ENCODE peak calls at places on chromosomes 4 and X, in eight cellular contexts. One of them, this sample, is unnamed.
A peak's percentile ranks its signal among the peaks of the same experiment; 100 is the strongest.

GRCh38 chrX:102892103-102892502 is 45.0 kb upstream of the RAB40AL start:
- DNase-seq in activated naive CD4-positive, alpha-beta T cell treated with Interleukin-2 at 50 U/mL for 16 hours: no peak
- DNase-seq in HT1080: no peak
- DNase-seq in activated T-cell treated with anti-CD3 and anti-CD28 coated beads for 1 hour: no peak
- DNase-seq in AG08396: no peak
- DNase-seq in CD8-positive, alpha-beta T cell: no peak
- DNase-seq in left cardiac atrium: no peak
- DNase-seq in PC-9: no peak
- DNase-seq in this sample: no peak

GRCh38 chr4:40918330-40918729 is 168.6 kb downstream of the NSUN7 start:
- DNase-seq in CD8-positive, alpha-beta T cell: no peak
- DNase-seq in activated naive CD4-positive, alpha-beta T cell treated with Interleukin-2 at 50 U/mL for 16 hours: no peak
- DNase-seq in HT1080: no peak
- DNase-seq in AG08396: peak; percentile 68
- DNase-seq in PC-9: no peak
- DNase-seq in left cardiac atrium: peak; percentile 81
- DNase-seq in activated T-cell treated with anti-CD3 and anti-CD28 coated beads for 1 hour: no peak
- DNase-seq in this sample: no peak

GRCh38 chrX:22343192-22343591 is 70.5 kb downstream of the CBLL2 start:
- DNase-seq in activated T-cell treated with anti-CD3 and anti-CD28 coated beads for 1 hour: no peak
- DNase-seq in CD8-positive, alpha-beta T cell: no peak
- DNase-seq in PC-9: no peak
- DNase-seq in HT1080: no peak
- DNase-seq in AG08396: no peak
- DNase-seq in left cardiac atrium: no peak
- DNase-seq in activated naive CD4-positive, alpha-beta T cell treated with Interleukin-2 at 50 U/mL for 16 hours: no peak
- DNase-seq in this sample: no peak

GRCh38 chr4:87419578-87420249 is 2.7 kb upstream of the NUDT9 start:
- DNase-seq in AG08396: no peak
- DNase-seq in PC-9: peak; percentile 64
- DNase-seq in HT1080: peak; percentile 17
- DNase-seq in left cardiac atrium: no peak
- DNase-seq in CD8-positive, alpha-beta T cell: no peak
- DNase-seq in activated naive CD4-positive, alpha-beta T cell treated with Interleukin-2 at 50 U/mL for 16 hours: no peak
- DNase-seq in activated T-cell treated with anti-CD3 and anti-CD28 coated beads for 1 hour: no peak
- DNase-seq in this sample: no peak

GRCh38 chrX:118530537-118530936 is 34.9 kb downstream of the DOCK11 start:
- DNase-seq in PC-9: no peak
- DNase-seq in activated naive CD4-positive, alpha-beta T cell treated with Interleukin-2 at 50 U/mL for 16 hours: no peak
- DNase-seq in CD8-positive, alpha-beta T cell: no peak
- DNase-seq in activated T-cell treated with anti-CD3 and anti-CD28 coated beads for 1 hour: no peak
- DNase-seq in AG08396: no peak
- DNase-seq in left cardiac atrium: no peak
- DNase-seq in HT1080: peak; percentile 17
- DNase-seq in this sample: no peak

GRCh38 chr4:144410230-144410783 is 235.6 kb upstream of the HHIP start:
- DNase-seq in CD8-positive, alpha-beta T cell: no peak
- DNase-seq in activated naive CD4-positive, alpha-beta T cell treated with Interleukin-2 at 50 U/mL for 16 hours: no peak
- DNase-seq in AG08396: no peak
- DNase-seq in left cardiac atrium: no peak
- DNase-seq in activated T-cell treated with anti-CD3 and anti-CD28 coated beads for 1 hour: no peak
- DNase-seq in PC-9: no peak
- DNase-seq in HT1080: no peak
- DNase-seq in this sample: no peak

GRCh38 chrX:121085612-121086010 is 38.2 kb downstream of the GLUD2 start:
- DNase-seq in activated T-cell treated with anti-CD3 and anti-CD28 coated beads for 1 hour: no peak
- DNase-seq in HT1080: no peak
- DNase-seq in left cardiac atrium: no peak
- DNase-seq in PC-9: no peak
- DNase-seq in AG08396: no peak
- DNase-seq in CD8-positive, alpha-beta T cell: no peak
- DNase-seq in activated naive CD4-positive, alpha-beta T cell treated with Interleukin-2 at 50 U/mL for 16 hours: no peak
- DNase-seq in this sample: no peak

GRCh38 chr4:177802149-177802548 is 359.9 kb upstream of the AGA start:
- DNase-seq in activated naive CD4-positive, alpha-beta T cell treated with Interleukin-2 at 50 U/mL for 16 hours: no peak
- DNase-seq in HT1080: no peak
- DNase-seq in activated T-cell treated with anti-CD3 and anti-CD28 coated beads for 1 hour: no peak
- DNase-seq in PC-9: no peak
- DNase-seq in CD8-positive, alpha-beta T cell: no peak
- DNase-seq in AG08396: no peak
- DNase-seq in left cardiac atrium: no peak
- DNase-seq in this sample: no peak

GRCh38 chrX:47662144-47662657 is 3.2 kb upstream of the UXT start:
- DNase-seq in activated T-cell treated with anti-CD3 and anti-CD28 coated beads for 1 hour: no peak
- DNase-seq in HT1080: peak; percentile 85
- DNase-seq in CD8-positive, alpha-beta T cell: no peak
- DNase-seq in PC-9: peak; percentile 35
- DNase-seq in left cardiac atrium: no peak
- DNase-seq in AG08396: peak; percentile 40
- DNase-seq in activated naive CD4-positive, alpha-beta T cell treated with Interleukin-2 at 50 U/mL for 16 hours: peak; percentile 53
- DNase-seq in this sample: no peak

GRCh38 chrX:123740006-123740405 is 7.2 kb upstream of the THOC2 start:
- DNase-seq in activated T-cell treated with anti-CD3 and anti-CD28 coated beads for 1 hour: no peak
- DNase-seq in left cardiac atrium: no peak
- DNase-seq in HT1080: no peak
- DNase-seq in activated naive CD4-positive, alpha-beta T cell treated with Interleukin-2 at 50 U/mL for 16 hours: no peak
- DNase-seq in PC-9: no peak
- DNase-seq in AG08396: no peak
- DNase-seq in CD8-positive, alpha-beta T cell: no peak
- DNase-seq in this sample: no peak

GRCh38 chrX:67426946-67427345 is 116.9 kb upstream of the AR start:
- DNase-seq in left cardiac atrium: no peak
- DNase-seq in HT1080: no peak
- DNase-seq in PC-9: no peak
- DNase-seq in activated naive CD4-positive, alpha-beta T cell treated with Interleukin-2 at 50 U/mL for 16 hours: no peak
- DNase-seq in activated T-cell treated with anti-CD3 and anti-CD28 coated beads for 1 hour: no peak
- DNase-seq in CD8-positive, alpha-beta T cell: no peak
- DNase-seq in AG08396: no peak
- DNase-seq in this sample: no peak

GRCh38 chrX:47191331-47191730 is 2.3 kb upstream of the UBA1 start:
- DNase-seq in PC-9: no peak
- DNase-seq in left cardiac atrium: peak; percentile 24
- DNase-seq in activated T-cell treated with anti-CD3 and anti-CD28 coated beads for 1 hour: peak; percentile 20
- DNase-seq in HT1080: no peak
- DNase-seq in activated naive CD4-positive, alpha-beta T cell treated with Interleukin-2 at 50 U/mL for 16 hours: peak; percentile 60
- DNase-seq in AG08396: no peak
- DNase-seq in CD8-positive, alpha-beta T cell: peak; percentile 52
- DNase-seq in this sample: no peak

GRCh38 chr4:155047755-155048154 is 160.7 kb upstream of the NPY2R start:
- DNase-seq in PC-9: no peak
- DNase-seq in activated naive CD4-positive, alpha-beta T cell treated with Interleukin-2 at 50 U/mL for 16 hours: no peak
- DNase-seq in AG08396: no peak
- DNase-seq in activated T-cell treated with anti-CD3 and anti-CD28 coated beads for 1 hour: no peak
- DNase-seq in HT1080: peak; percentile 73
- DNase-seq in CD8-positive, alpha-beta T cell: no peak
- DNase-seq in left cardiac atrium: no peak
- DNase-seq in this sample: no peak

GRCh38 chr4:6155996-6156395 is 44.4 kb downstream of the JAKMIP1 start:
- DNase-seq in HT1080: no peak
- DNase-seq in PC-9: no peak
- DNase-seq in left cardiac atrium: no peak
- DNase-seq in activated naive CD4-positive, alpha-beta T cell treated with Interleukin-2 at 50 U/mL for 16 hours: no peak
- DNase-seq in CD8-positive, alpha-beta T cell: no peak
- DNase-seq in activated T-cell treated with anti-CD3 and anti-CD28 coated beads for 1 hour: no peak
- DNase-seq in AG08396: no peak
- DNase-seq in this sample: no peak

GRCh38 chr4:152045781-152046571 is 285.2 kb upstream of the GATB start:
- DNase-seq in CD8-positive, alpha-beta T cell: peak; percentile 27
- DNase-seq in activated T-cell treated with anti-CD3 and anti-CD28 coated beads for 1 hour: peak; percentile 6
- DNase-seq in PC-9: peak; percentile 63
- DNase-seq in left cardiac atrium: peak; percentile 50
- DNase-seq in AG08396: peak; percentile 63
- DNase-seq in activated naive CD4-positive, alpha-beta T cell treated with Interleukin-2 at 50 U/mL for 16 hours: no peak
- DNase-seq in HT1080: no peak
- DNase-seq in this sample: no peak

GRCh38 chr4:10926025-10926424 is 241.5 kb upstream of the CLNK start:
- DNase-seq in activated T-cell treated with anti-CD3 and anti-CD28 coated beads for 1 hour: no peak
- DNase-seq in PC-9: no peak
- DNase-seq in CD8-positive, alpha-beta T cell: no peak
- DNase-seq in HT1080: peak; percentile 82
- DNase-seq in AG08396: no peak
- DNase-seq in left cardiac atrium: no peak
- DNase-seq in activated naive CD4-positive, alpha-beta T cell treated with Interleukin-2 at 50 U/mL for 16 hours: no peak
- DNase-seq in this sample: no peak

GRCh38 chr4:76546282-76547166 is 111.5 kb downstream of the SHROOM3 start:
- DNase-seq in activated T-cell treated with anti-CD3 and anti-CD28 coated beads for 1 hour: no peak
- DNase-seq in left cardiac atrium: peak; percentile 28
- DNase-seq in AG08396: peak; percentile 45
- DNase-seq in CD8-positive, alpha-beta T cell: no peak
- DNase-seq in PC-9: peak; percentile 87
- DNase-seq in HT1080: peak; percentile 88
- DNase-seq in activated naive CD4-positive, alpha-beta T cell treated with Interleukin-2 at 50 U/mL for 16 hours: no peak
- DNase-seq in this sample: no peak

GRCh38 chr4:78645853-78646757 is 94.5 kb downstream of the ANXA3 start:
- DNase-seq in CD8-positive, alpha-beta T cell: no peak
- DNase-seq in left cardiac atrium: peak; percentile 75
- DNase-seq in PC-9: peak; percentile 78
- DNase-seq in activated naive CD4-positive, alpha-beta T cell treated with Interleukin-2 at 50 U/mL for 16 hours: no peak
- DNase-seq in activated T-cell treated with anti-CD3 and anti-CD28 coated beads for 1 hour: no peak
- DNase-seq in HT1080: peak; percentile 92
- DNase-seq in AG08396: peak; percentile 58
- DNase-seq in this sample: peak; percentile 75

GRCh38 chr4:159077702-159078495 is 25.0 kb upstream of the RAPGEF2 start:
- DNase-seq in PC-9: no peak
- DNase-seq in left cardiac atrium: no peak
- DNase-seq in activated naive CD4-positive, alpha-beta T cell treated with Interleukin-2 at 50 U/mL for 16 hours: no peak
- DNase-seq in AG08396: no peak
- DNase-seq in activated T-cell treated with anti-CD3 and anti-CD28 coated beads for 1 hour: no peak
- DNase-seq in CD8-positive, alpha-beta T cell: no peak
- DNase-seq in HT1080: no peak
- DNase-seq in this sample: no peak

GRCh38 chr4:123298798-123299197 is 97.8 kb upstream of the SPRY1 start:
- DNase-seq in AG08396: no peak
- DNase-seq in activated T-cell treated with anti-CD3 and anti-CD28 coated beads for 1 hour: no peak
- DNase-seq in activated naive CD4-positive, alpha-beta T cell treated with Interleukin-2 at 50 U/mL for 16 hours: no peak
- DNase-seq in left cardiac atrium: no peak
- DNase-seq in CD8-positive, alpha-beta T cell: no peak
- DNase-seq in PC-9: no peak
- DNase-seq in HT1080: no peak
- DNase-seq in this sample: no peak

GRCh38 chrX:121635141-121635540 is 587.7 kb downstream of the GLUD2 start:
- DNase-seq in activated naive CD4-positive, alpha-beta T cell treated with Interleukin-2 at 50 U/mL for 16 hours: no peak
- DNase-seq in AG08396: no peak
- DNase-seq in left cardiac atrium: no peak
- DNase-seq in CD8-positive, alpha-beta T cell: no peak
- DNase-seq in PC-9: no peak
- DNase-seq in HT1080: peak; percentile 0
- DNase-seq in activated T-cell treated with anti-CD3 and anti-CD28 coated beads for 1 hour: no peak
- DNase-seq in this sample: no peak

GRCh38 chrX:16771483-16772398 is 14.5 kb upstream of the TXLNG start:
- DNase-seq in activated naive CD4-positive, alpha-beta T cell treated with Interleukin-2 at 50 U/mL for 16 hours: no peak
- DNase-seq in AG08396: no peak
- DNase-seq in HT1080: peak; percentile 91
- DNase-seq in CD8-positive, alpha-beta T cell: no peak
- DNase-seq in activated T-cell treated with anti-CD3 and anti-CD28 coated beads for 1 hour: no peak
- DNase-seq in PC-9: peak; percentile 82
- DNase-seq in left cardiac atrium: no peak
- DNase-seq in this sample: no peak

GRCh38 chrX:104351173-104351769 is 96.5 kb upstream of the ESX1 start:
- DNase-seq in PC-9: peak; percentile 80
- DNase-seq in left cardiac atrium: no peak
- DNase-seq in AG08396: peak; percentile 44
- DNase-seq in HT1080: peak; percentile 91
- DNase-seq in activated naive CD4-positive, alpha-beta T cell treated with Interleukin-2 at 50 U/mL for 16 hours: no peak
- DNase-seq in CD8-positive, alpha-beta T cell: no peak
- DNase-seq in activated T-cell treated with anti-CD3 and anti-CD28 coated beads for 1 hour: no peak
- DNase-seq in this sample: no peak

GRCh38 chr4:53929955-53930798 is 134.2 kb downstream of the CHIC2 start:
- DNase-seq in activated T-cell treated with anti-CD3 and anti-CD28 coated beads for 1 hour: peak; percentile 43
- DNase-seq in HT1080: peak; percentile 84
- DNase-seq in left cardiac atrium: peak; percentile 76
- DNase-seq in CD8-positive, alpha-beta T cell: peak; percentile 61
- DNase-seq in PC-9: peak; percentile 47
- DNase-seq in AG08396: peak; percentile 70
- DNase-seq in activated naive CD4-positive, alpha-beta T cell treated with Interleukin-2 at 50 U/mL for 16 hours: peak; percentile 50
- DNase-seq in this sample: peak; percentile 85

This sample was measured in midbrain.